ENCODE peak calls at places on chromosomes 7 and 10, in six cellular contexts. U is activated CD8-positive, alpha-beta T cell treated with anti-CD3 and anti-CD28 coated beads for 36 hours; S is stimulated activated naive CD8-positive, alpha-beta T cell treated with anti-CD3 and anti-CD28 coated beads, Interleukin-15, amount 100 ng/mL, for 72 hours; F is uterus; L is stimulated activated CD4-positive, alpha-beta T cell treated with anti-CD3 and anti-CD28 coated beads, TNF-alpha, amount 100 ng/mL, for 24 hours; Q is heart left ventricle. O is an unnamed sample.

GRCh38 chr10:113916053-113916452 is 61.6 kb downstream of the NHLRC2 start:
- DNase-seq in S (no peak), L (no peak), F (no peak), U (no peak), Q (no peak), O (no peak)

GRCh38 chr10:101311440-101312067 is 42.4 kb upstream of the BTRC start:
- DNase-seq in U (no peak), L (no peak), F (no peak), Q (no peak), S (no peak), O (no peak)

GRCh38 chr10:19785366-19785765 is 30.9 kb upstream of the PLXDC2 start:
- DNase-seq in F (no peak), L (no peak), Q (no peak), S (no peak), U (no peak), O (no peak)

GRCh38 chr7:159030490-159031134 is 114.1 kb downstream of the VIPR2 start:
- DNase-seq in Q (peak), F (peak), U (peak), L (peak), S (peak), O (no peak)

GRCh38 chr7:156650042-156650441 is 9.5 kb downstream of the RNF32 start:
- DNase-seq in S (peak), F (no peak), L (no peak), U (peak), Q (no peak), O (no peak)

GRCh38 chr7:22732556-22733126 is 5.6 kb downstream of the IL6 start:
- DNase-seq in U (no peak), Q (no peak), L (no peak), S (no peak), F (no peak), O (no peak)

GRCh38 chr7:123612024-123612423 is 10.4 kb downstream of the ASB15 start:
- DNase-seq in L (no peak), Q (no peak), U (no peak), S (no peak), F (no peak), O (no peak)

GRCh38 chr7:12031638-12032037 is 179.5 kb upstream of the TMEM106B start:
- DNase-seq in L (no peak), U (no peak), S (no peak), F (no peak), Q (no peak), O (no peak)

GRCh38 chr10:72204296-72204695 is 11.5 kb upstream of the ANAPC16 start:
- DNase-seq in L (no peak), U (no peak), S (no peak), Q (no peak), F (no peak), O (no peak)

GRCh38 chr10:24483701-24484100 is 240.0 kb downstream of the ARHGAP21 start:
- DNase-seq in S (no peak), L (peak), F (no peak), Q (no peak), U (peak), O (no peak)

GRCh38 chr7:105776068-105776790 is 100.2 kb downstream of the ATXN7L1 start:
- DNase-seq in Q (peak), L (no peak), F (peak), U (no peak), S (no peak), O (no peak)

GRCh38 chr10:526651-527312 is 162.7 kb downstream of the DIP2C start:
- DNase-seq in Q (no peak), L (no peak), U (no peak), F (no peak), S (no peak), O (no peak)

GRCh38 chr10:80538481-80539185 is 931 bp downstream of the SH2D4B start:
- DNase-seq in F (no peak), L (no peak), S (no peak), U (no peak), Q (no peak), O (peak)

GRCh38 chr10:124721295-124722052 is 22.7 kb downstream of the FAM53B start:
- DNase-seq in L (no peak), Q (peak), U (no peak), F (no peak), S (no peak), O (no peak)

GRCh38 chr10:73886625-73887024 is 12.3 kb upstream of the CAMK2G start:
- DNase-seq in Q (no peak), F (no peak), U (no peak), S (no peak), L (no peak), O (no peak)

GRCh38 chr7:107538001-107538400 is 25.7 kb downstream of the COG5 start:
- DNase-seq in F (no peak), L (no peak), U (no peak), Q (no peak), S (no peak), O (no peak)

GRCh38 chr7:48832303-48832845 is 92.0 kb upstream of the CDC14C start:
- DNase-seq in F (no peak), L (no peak), Q (no peak), S (no peak), U (no peak), O (no peak)

GRCh38 chr10:44921506-44921905 is 10.4 kb downstream of the TMEM72 start:
- DNase-seq in L (no peak), S (no peak), U (no peak), Q (no peak), F (no peak), O (no peak)

GRCh38 chr10:102505462-102506115 is 1.8 kb downstream of the SUFU start:
- DNase-seq in Q (no peak), F (no peak), S (no peak), L (no peak), U (no peak), O (no peak)

GRCh38 chr10:71225291-71226058 is 13.1 kb downstream of the UNC5B start:
- DNase-seq in L (no peak), Q (no peak), F (peak), U (no peak), S (no peak), O (no peak)

GRCh38 chr10:70735161-70735560 is 50.0 kb downstream of the TBATA start:
- DNase-seq in Q (no peak), U (no peak), S (no peak), F (no peak), L (no peak), O (no peak)

GRCh38 chr10:7373039-7373438 is 37.8 kb downstream of the SFMBT2 start:
- DNase-seq in U (no peak), Q (no peak), F (no peak), L (no peak), S (no peak), O (no peak)

GRCh38 chr10:28677889-28678686 is 767 bp downstream of the BAMBI start:
- DNase-seq in U (peak), L (peak), S (peak), Q (no peak), F (peak), O (peak)

GRCh38 chr7:83173664-83174063 is 11.0 kb upstream of the PCLO start:
- DNase-seq in F (no peak), S (no peak), U (no peak), Q (no peak), L (no peak), O (no peak)

GRCh38 chr10:110273474-110273873 is 31.2 kb downstream of the SMNDC1 start:
- DNase-seq in F (peak), S (peak), Q (peak), U (peak), L (peak), O (no peak)

GRCh38 chr7:84912993-84913635 is 273.7 kb downstream of the SEMA3D start:
- DNase-seq in S (no peak), F (no peak), L (no peak), U (no peak), Q (no peak), O (no peak)

GRCh38 chr10:91389636-91390512 is 20.3 kb upstream of the HECTD2 start:
- DNase-seq in Q (no peak), F (no peak), S (no peak), L (no peak), U (no peak), O (no peak)

GRCh38 chr7:14020339-14020900 is 31.0 kb upstream of the ETV1 start:
- DNase-seq in U (no peak), L (no peak), F (no peak), S (no peak), Q (no peak), O (no peak)

GRCh38 chr10:102624751-102625330 is 19.4 kb upstream of the TRIM8 start:
- DNase-seq in S (no peak), Q (no peak), L (no peak), F (no peak), U (no peak), O (no peak)

GRCh38 chr10:43253461-43254198 is 13.2 kb downstream of the RASGEF1A start:
- DNase-seq in L (no peak), F (peak), U (no peak), Q (no peak), S (peak), O (no peak)

GRCh38 chr10:93319855-93320254 is 162.3 kb downstream of the MYOF start:
- DNase-seq in U (no peak), Q (no peak), S (no peak), F (peak), L (no peak), O (no peak)

GRCh38 chr7:31027161-31027965 is 24.7 kb upstream of the ADCYAP1R1 start:
- DNase-seq in F (peak), U (peak), L (no peak), S (peak), Q (peak), O (no peak)

GRCh38 chr10:30557884-30558283 is 71.7 kb downstream of the LYZL2 start:
- DNase-seq in F (no peak), U (no peak), S (no peak), Q (no peak), L (no peak), O (no peak)

GRCh38 chr10:66836057-66836456 is 89.8 kb upstream of the LRRTM3 start:
- DNase-seq in S (no peak), U (no peak), F (no peak), Q (no peak), L (no peak), O (no peak)

GRCh38 chr10:49178489-49179471 is 9.4 kb downstream of the TMEM273 start:
- DNase-seq in L (no peak), F (no peak), S (no peak), Q (no peak), U (no peak), O (no peak)